ENCODE peak calls at places on chromosome 19, in five cellular contexts. One of them, this sample, is unnamed.

GRCh38 chr19:5553892-5554291 is 13.9 kb downstream of the TINCR start:
- DNase-seq in neuronal stem cell: no peak
- DNase-seq in thoracic aorta: no peak
- DNase-seq in left ventricle myocardium inferior: no peak
- DNase-seq in spleen: no peak
- DNase-seq in this sample: no peak

GRCh38 chr19:6056801-6057650 is 53.3 kb downstream of the RFX2 start:
- DNase-seq in thoracic aorta: peak
- DNase-seq in neuronal stem cell: no peak
- DNase-seq in spleen: no peak
- DNase-seq in left ventricle myocardium inferior: peak
- DNase-seq in this sample: no peak

GRCh38 chr19:7705387-7706187 is 3.7 kb upstream of the FCER2 start:
- DNase-seq in left ventricle myocardium inferior: peak
- DNase-seq in spleen: peak
- DNase-seq in thoracic aorta: no peak
- DNase-seq in neuronal stem cell: no peak
- DNase-seq in this sample: no peak

GRCh38 chr19:11995174-11995573 is 30.3 kb downstream of the ZNF763 start:
- DNase-seq in left ventricle myocardium inferior: no peak
- DNase-seq in thoracic aorta: no peak
- DNase-seq in spleen: no peak
- DNase-seq in neuronal stem cell: no peak
- DNase-seq in this sample: no peak

GRCh38 chr19:11377237-11377636 is 2.8 kb downstream of the SWSAP1 start:
- DNase-seq in spleen: no peak
- DNase-seq in thoracic aorta: no peak
- DNase-seq in left ventricle myocardium inferior: no peak
- DNase-seq in neuronal stem cell: no peak
- DNase-seq in this sample: peak

GRCh38 chr19:23547816-23548430 is 139.1 kb downstream of the ZNF675 start:
- DNase-seq in thoracic aorta: no peak
- DNase-seq in neuronal stem cell: no peak
- DNase-seq in left ventricle myocardium inferior: no peak
- DNase-seq in spleen: no peak
- DNase-seq in this sample: no peak

GRCh38 chr19:42254083-42254849 is 662 bp downstream of the ERF start:
- DNase-seq in neuronal stem cell: peak
- DNase-seq in spleen: peak
- DNase-seq in thoracic aorta: no peak
- DNase-seq in left ventricle myocardium inferior: peak
- DNase-seq in this sample: peak

GRCh38 chr19:30227661-30228112 is 144.5 kb upstream of the ZNF536 start:
- DNase-seq in left ventricle myocardium inferior: peak
- DNase-seq in neuronal stem cell: peak
- DNase-seq in thoracic aorta: no peak
- DNase-seq in spleen: peak
- DNase-seq in this sample: peak

GRCh38 chr19:40235238-40236025 is 8.9 kb upstream of the CCNP start:
- DNase-seq in left ventricle myocardium inferior: no peak
- DNase-seq in spleen: no peak
- DNase-seq in thoracic aorta: no peak
- DNase-seq in neuronal stem cell: no peak
- DNase-seq in this sample: no peak

GRCh38 chr19:23439623-23440022 is 44.4 kb upstream of the ZNF91 start:
- DNase-seq in left ventricle myocardium inferior: no peak
- DNase-seq in spleen: no peak
- DNase-seq in thoracic aorta: no peak
- DNase-seq in neuronal stem cell: no peak
- DNase-seq in this sample: no peak

GRCh38 chr19:38869836-38870607 is 8.1 kb downstream of the RINL start:
- DNase-seq in left ventricle myocardium inferior: peak
- DNase-seq in thoracic aorta: no peak
- DNase-seq in spleen: peak
- DNase-seq in neuronal stem cell: peak
- DNase-seq in this sample: peak

GRCh38 chr19:6011206-6011605 is 33.3 kb upstream of the RANBP3 start:
- DNase-seq in spleen: no peak
- DNase-seq in left ventricle myocardium inferior: no peak
- DNase-seq in thoracic aorta: no peak
- DNase-seq in neuronal stem cell: no peak
- DNase-seq in this sample: no peak

GRCh38 chr19:33377586-33378475 is 4.3 kb downstream of the CEBPG start:
- DNase-seq in spleen: no peak
- DNase-seq in thoracic aorta: no peak
- DNase-seq in neuronal stem cell: no peak
- DNase-seq in left ventricle myocardium inferior: no peak
- DNase-seq in this sample: no peak

GRCh38 chr19:18496167-18496979 is 25.5 kb downstream of the ELL start:
- DNase-seq in left ventricle myocardium inferior: peak
- DNase-seq in thoracic aorta: no peak
- DNase-seq in neuronal stem cell: no peak
- DNase-seq in spleen: peak
- DNase-seq in this sample: no peak

GRCh38 chr19:9847087-9847671 is 12.1 kb downstream of the PIN1 start:
- DNase-seq in spleen: no peak
- DNase-seq in left ventricle myocardium inferior: no peak
- DNase-seq in thoracic aorta: peak
- DNase-seq in neuronal stem cell: no peak
- DNase-seq in this sample: peak

GRCh38 chr19:33110201-33110910 is 21.6 kb upstream of the WDR88 start:
- DNase-seq in left ventricle myocardium inferior: no peak
- DNase-seq in neuronal stem cell: no peak
- DNase-seq in spleen: no peak
- DNase-seq in thoracic aorta: no peak
- DNase-seq in this sample: no peak

GRCh38 chr19:42207767-42208259 is 9.7 kb downstream of the DEDD2 start:
- DNase-seq in left ventricle myocardium inferior: no peak
- DNase-seq in spleen: no peak
- DNase-seq in thoracic aorta: no peak
- DNase-seq in neuronal stem cell: no peak
- DNase-seq in this sample: no peak

GRCh38 chr19:1654178-1654792 is 1.9 kb upstream of the TCF3 start:
- DNase-seq in thoracic aorta: no peak
- DNase-seq in neuronal stem cell: no peak
- DNase-seq in left ventricle myocardium inferior: no peak
- DNase-seq in spleen: peak
- DNase-seq in this sample: no peak

GRCh38 chr19:21023901-21024300 is 3.4 kb downstream of the ZNF430 start:
- DNase-seq in spleen: no peak
- DNase-seq in neuronal stem cell: no peak
- DNase-seq in thoracic aorta: no peak
- DNase-seq in left ventricle myocardium inferior: no peak
- DNase-seq in this sample: no peak

GRCh38 chr19:48480476-48481190 is 11.5 kb downstream of the CYTH2 start:
- DNase-seq in neuronal stem cell: no peak
- DNase-seq in thoracic aorta: no peak
- DNase-seq in left ventricle myocardium inferior: peak
- DNase-seq in spleen: peak
- DNase-seq in this sample: no peak

DNA sequence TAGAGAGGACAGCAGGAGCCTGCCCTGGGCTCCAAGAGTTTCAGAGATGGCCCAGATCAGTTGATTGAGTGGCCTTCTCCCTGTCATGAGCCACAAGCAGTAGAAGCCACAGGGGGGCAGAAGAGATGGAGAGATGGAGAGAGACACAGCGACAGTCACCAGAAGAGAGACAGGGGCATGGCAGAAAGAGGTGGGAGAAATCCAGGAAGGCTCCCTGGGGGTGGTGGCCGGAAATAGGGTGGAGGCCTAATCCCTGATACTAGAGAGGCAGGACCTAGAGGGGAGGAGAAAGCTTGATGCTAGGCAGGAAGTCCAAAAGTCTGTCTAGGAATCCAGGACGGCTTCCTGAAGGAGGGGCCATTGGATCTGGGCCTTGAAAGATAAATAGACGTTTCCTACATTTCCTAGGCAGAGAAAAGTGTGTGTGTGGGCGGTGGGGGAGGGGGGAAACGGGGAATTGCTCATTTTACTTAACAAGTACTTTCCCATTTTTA is 9.6 kb upstream of the TPM4 start:
- DNase-seq in spleen: peak
- DNase-seq in thoracic aorta: no peak
- DNase-seq in neuronal stem cell: no peak
- DNase-seq in left ventricle myocardium inferior: no peak
- DNase-seq in this sample: no peak
- H3K27ac ChIP-seq in spleen: peak
- H3K27ac ChIP-seq in thoracic aorta: peak
- H3K27ac ChIP-seq in neuronal stem cell: no peak
- H3K27ac ChIP-seq in left ventricle myocardium inferior: peak
- H3K27ac ChIP-seq in this sample: no peak

GRCh38 chr19:4375164-4375619 is 25.2 kb downstream of the SH3GL1 start:
- DNase-seq in spleen: no peak
- DNase-seq in left ventricle myocardium inferior: no peak
- DNase-seq in neuronal stem cell: no peak
- DNase-seq in thoracic aorta: no peak
- DNase-seq in this sample: no peak
- H3K27ac ChIP-seq in spleen: peak
- H3K27ac ChIP-seq in left ventricle myocardium inferior: peak
- H3K27ac ChIP-seq in neuronal stem cell: no peak
- H3K27ac ChIP-seq in thoracic aorta: peak
- H3K27ac ChIP-seq in this sample: peak

DNA sequence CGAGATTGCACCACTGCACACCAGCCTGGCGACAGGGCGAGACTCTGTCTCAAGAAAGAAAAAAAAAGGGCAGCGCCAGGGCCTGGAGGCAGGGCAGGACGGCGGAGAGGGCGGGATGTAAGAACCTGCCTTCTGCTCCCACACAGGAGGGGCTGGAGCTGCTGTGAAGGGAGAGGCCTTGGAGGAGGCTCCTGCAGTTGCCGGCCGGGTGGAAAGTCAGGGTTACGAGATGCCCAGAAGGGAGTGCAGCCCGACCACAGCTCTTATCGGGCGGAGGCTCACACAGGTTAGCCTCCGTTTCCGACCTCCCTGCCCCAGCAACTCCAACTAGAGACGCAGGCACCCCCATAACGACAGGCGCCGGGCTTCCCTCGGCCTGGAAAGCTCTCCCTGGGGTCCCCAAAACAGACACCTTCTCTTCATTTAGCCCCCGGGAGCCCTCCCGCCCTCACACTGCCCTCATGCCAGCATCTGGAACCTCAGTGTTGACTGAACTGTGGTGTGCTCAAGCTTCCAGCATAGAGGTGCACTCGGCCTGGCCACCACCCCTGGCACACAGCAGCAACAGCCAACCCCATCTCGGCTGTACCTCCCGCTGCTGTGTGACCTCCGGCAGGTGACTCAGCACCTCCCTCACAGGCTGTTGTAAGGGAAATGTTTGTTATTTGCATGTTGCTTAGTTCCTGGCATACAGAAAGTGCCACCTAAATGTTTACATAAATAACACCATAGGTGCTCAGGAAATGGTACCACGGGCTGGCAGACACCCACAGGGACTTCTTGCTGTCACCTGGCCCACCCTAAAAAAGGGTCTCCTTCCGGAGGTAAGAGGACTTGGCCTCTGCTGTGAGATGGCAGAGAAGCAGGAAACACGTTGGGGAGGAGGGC is 1.3 kb downstream of the PLPP2 start:
- DNase-seq in spleen: no peak
- DNase-seq in left ventricle myocardium inferior: no peak
- DNase-seq in neuronal stem cell: no peak
- DNase-seq in thoracic aorta: no peak
- DNase-seq in this sample: no peak
- H3K27ac ChIP-seq in spleen: no peak
- H3K27ac ChIP-seq in left ventricle myocardium inferior: no peak
- H3K27ac ChIP-seq in neuronal stem cell: no peak
- H3K27ac ChIP-seq in thoracic aorta: no peak
- H3K27ac ChIP-seq in this sample: peak

GRCh38 chr19:575527-576506 is 3.4 kb downstream of the BSG start:
- DNase-seq in thoracic aorta: no peak
- DNase-seq in left ventricle myocardium inferior: peak
- DNase-seq in spleen: no peak
- DNase-seq in neuronal stem cell: no peak
- DNase-seq in this sample: peak

GRCh38 chr19:579111-579841 is 6.9 kb downstream of the BSG start:
- DNase-seq in left ventricle myocardium inferior: no peak
- DNase-seq in thoracic aorta: no peak
- DNase-seq in spleen: no peak
- DNase-seq in neuronal stem cell: no peak
- DNase-seq in this sample: no peak

GRCh38 chr19:574658-575526 is 2.5 kb downstream of the BSG start:
- DNase-seq in neuronal stem cell: no peak
- DNase-seq in thoracic aorta: no peak
- DNase-seq in spleen: no peak
- DNase-seq in left ventricle myocardium inferior: peak
- DNase-seq in this sample: no peak

GRCh38 chr19:577439-578392 is 5.3 kb downstream of the BSG start:
- DNase-seq in left ventricle myocardium inferior: no peak
- DNase-seq in spleen: no peak
- DNase-seq in thoracic aorta: no peak
- DNase-seq in neuronal stem cell: no peak
- DNase-seq in this sample: no peak

DNA sequence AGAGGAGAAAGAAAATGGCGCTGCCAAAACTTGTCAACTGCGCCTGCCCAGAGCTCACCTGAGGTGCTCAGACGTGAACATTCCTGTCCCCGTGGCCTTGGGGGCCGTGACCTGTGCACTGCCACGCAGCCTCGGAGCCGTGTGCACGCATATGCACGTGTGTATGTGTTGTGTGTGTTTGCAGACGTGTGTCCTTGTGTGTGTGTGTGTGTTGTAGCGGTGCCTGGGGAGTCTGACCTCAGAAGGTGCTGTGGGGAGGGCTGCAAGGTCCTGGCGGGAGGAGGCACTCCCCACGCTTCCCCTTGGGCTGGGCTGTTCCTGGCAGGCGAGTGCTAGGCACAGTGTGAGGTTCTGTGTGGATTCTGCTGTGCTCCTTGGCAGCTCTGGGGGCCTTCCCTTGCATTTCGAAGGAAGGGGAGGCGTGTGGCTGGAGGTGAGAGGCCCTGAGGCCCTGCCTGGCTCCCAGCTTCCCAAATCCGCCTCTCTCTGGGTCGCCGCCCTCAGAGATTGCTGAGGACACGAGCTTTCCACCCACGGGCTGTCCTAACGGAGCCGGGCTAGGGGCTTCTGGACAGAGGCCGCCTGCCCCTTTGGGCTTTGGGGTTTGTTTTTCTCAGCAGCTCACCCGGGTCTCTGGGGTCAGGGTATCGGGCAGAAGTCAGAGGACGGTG is 4.5 kb downstream of the BSG start:
- DNase-seq in thoracic aorta: no peak
- DNase-seq in spleen: no peak
- DNase-seq in neuronal stem cell: no peak
- DNase-seq in left ventricle myocardium inferior: no peak
- DNase-seq in this sample: no peak
- H3K27ac ChIP-seq in thoracic aorta: no peak
- H3K27ac ChIP-seq in spleen: no peak
- H3K27ac ChIP-seq in neuronal stem cell: peak
- H3K27ac ChIP-seq in left ventricle myocardium inferior: peak
- H3K27ac ChIP-seq in this sample: no peak

This sample was measured in substantia nigra.